ENCODE peak calls at places on chromosomes 12 and 14, in ten cellular contexts. G is sigmoid colon, W is H1, H is A549, C is heart left ventricle, F is testis, Q is K562, X is IMR-90, N is upper lobe of left lung, J is uterus. L is an unnamed sample.

GRCh38 chr12:101297661-101298060 is 17.8 kb downstream of the UTP20 start:
- DNase-seq in G (no peak), W (no peak), H (no peak), C (no peak), F (no peak), Q (no peak), X (peak; percentile 21), N (no peak), J (no peak), L (no peak)

GRCh38 chr12:97924122-97924521 is 461.5 kb downstream of the RMST start:
- DNase-seq in G (no peak), W (no peak), H (no peak), C (no peak), F (no peak), Q (no peak), X (no peak), N (no peak), J (no peak), L (no peak)

GRCh38 chr12:123614531-123614930 is 12.6 kb downstream of the DDX55 start:
- DNase-seq in G (no peak), W (no peak), H (no peak), C (no peak), F (no peak), Q (no peak), X (peak; percentile 32), N (no peak), J (peak; percentile 25), L (no peak)

GRCh38 chr14:56195727-56196126 is 77.5 kb downstream of the PELI2 start:
- DNase-seq in G (no peak), W (no peak), H (no peak), C (no peak), F (no peak), Q (no peak), X (peak; percentile 58), N (no peak), J (no peak), L (peak; percentile 39)

GRCh38 chr12:25056486-25057130 is 107.7 kb upstream of the BCAT1 start:
- DNase-seq in G (no peak), W (no peak), H (no peak), C (no peak), F (no peak), Q (no peak), X (no peak), N (no peak), J (no peak), L (no peak)

GRCh38 chr12:47798481-47798948 is 21.2 kb downstream of the HDAC7 start:
- DNase-seq in G (no peak), W (no peak), H (no peak), C (no peak), F (no peak), Q (no peak), X (no peak), N (no peak), J (no peak), L (no peak)

GRCh38 chr14:83905157-83905556 is 1624.8 kb upstream of the FLRT2 start:
- DNase-seq in G (no peak), W (no peak), H (no peak), C (no peak), F (no peak), Q (no peak), X (no peak), N (no peak), J (no peak), L (no peak)

GRCh38 chr14:22657861-22658260 is 13.7 kb upstream of the OR6J1 start:
- DNase-seq in G (no peak), W (no peak), H (no peak), C (no peak), F (no peak), Q (peak; percentile 27), X (peak; percentile 49), N (no peak), J (no peak), L (no peak)

GRCh38 chr14:69107407-69108003 is 45.4 kb downstream of the DCAF5 start:
- DNase-seq in G (no peak), W (no peak), H (peak; percentile 55), C (no peak), F (peak; percentile 48), Q (peak; percentile 34), X (peak; percentile 71), N (no peak), J (peak; percentile 56), L (no peak)

GRCh38 chr14:49581209-49581960 is 4.8 kb downstream of the RPS29 start:
- DNase-seq in G (no peak), W (no peak), H (no peak), C (no peak), F (no peak), Q (no peak), X (no peak), N (no peak), J (no peak), L (no peak)

GRCh38 chr14:49584058-49584457 is 2.1 kb downstream of the RPS29 start:
- DNase-seq in G (no peak), W (no peak), H (no peak), C (no peak), F (no peak), Q (no peak), X (no peak), N (no peak), J (no peak), L (no peak)

GRCh38 chr14:49581961-49582210 is 4.3 kb downstream of the RPS29 start:
- DNase-seq in G (no peak), W (no peak), H (no peak), C (no peak), F (no peak), Q (no peak), X (no peak), N (no peak), J (no peak), L (no peak)

GRCh38 chr14:49582211-49582977 is 3.8 kb downstream of the RPS29 start:
- DNase-seq in G (no peak), W (no peak), H (no peak), C (no peak), F (no peak), Q (no peak), X (no peak), N (no peak), J (no peak), L (no peak)

DNA sequence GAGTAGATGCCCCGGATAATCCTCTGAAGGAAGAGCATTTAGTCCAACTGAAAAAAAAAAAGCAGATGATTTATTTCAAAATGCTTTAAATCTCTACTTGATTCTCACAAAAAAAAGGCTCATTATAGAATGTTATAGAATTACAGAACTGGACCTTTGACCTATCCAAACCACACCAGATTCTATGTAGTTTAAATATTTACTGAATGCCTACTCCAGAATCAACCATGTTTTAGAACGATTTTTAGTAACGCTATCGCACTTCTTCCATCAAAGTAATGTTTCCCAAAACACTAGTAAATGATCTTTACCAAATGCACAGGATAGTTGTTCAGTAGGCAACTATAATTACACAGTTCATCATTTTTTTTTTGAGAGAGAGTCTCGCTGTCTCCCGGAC is 2.6 kb downstream of the RPS29 start:
- DNase-seq in G (no peak), W (no peak), H (no peak), C (no peak), F (no peak), Q (no peak), X (peak; percentile 38), N (no peak), J (no peak), L (no peak)
- TF ChIP-seq POLR2A in G (no peak), W (no peak), H (no peak), C (no peak), F (no peak), Q (no peak), X (no peak), N (no peak), J (no peak), L (no peak)

GRCh38 chr12:27779837-27780611 is at the start of the genes KLHL42 and MANSC4:
- DNase-seq in G (peak; percentile 89), W (no peak), H (peak; percentile 43), C (peak; percentile 87), F (peak; percentile 65), Q (peak; percentile 71), X (peak; percentile 73), N (peak; percentile 94), J (peak; percentile 70), L (peak; percentile 33)
- TF ChIP-seq POLR2A in G (peak; percentile 16), W (no peak), H (peak; percentile 55), C (no peak), F (no peak), Q (peak; percentile 56), X (no peak), N (no peak), J (peak; percentile 67), L (peak; percentile 57)

GRCh38 chr12:93742086-93742934 is 65.1 kb downstream of the CRADD start:
- DNase-seq in G (peak; percentile 82), W (peak; percentile 13), H (peak; percentile 71), C (peak; percentile 73), F (peak; percentile 83), Q (peak; percentile 93), X (peak; percentile 60), N (peak; percentile 94), J (peak; percentile 87), L (peak; percentile 70)
- TF ChIP-seq POLR2A in G (no peak), W (no peak), H (no peak), C (no peak), F (no peak), Q (peak; percentile 29), X (peak; percentile 21), N (peak; percentile 56), J (peak; percentile 48), L (no peak)

GRCh38 chr12:75568801-75569200 is 57.4 kb upstream of the KRR1 start:
- DNase-seq in G (no peak), W (no peak), H (no peak), C (no peak), F (no peak), Q (no peak), X (no peak), N (no peak), J (no peak), L (no peak)

GRCh38 chr12:75568387-75568786 is 57.0 kb upstream of the KRR1 start:
- DNase-seq in G (no peak), W (no peak), H (no peak), C (no peak), F (no peak), Q (no peak), X (peak; percentile 26), N (no peak), J (no peak), L (no peak)

GRCh38 chr12:75571204-75571603 is 59.8 kb upstream of the KRR1 start:
- DNase-seq in G (no peak), W (no peak), H (no peak), C (no peak), F (no peak), Q (no peak), X (no peak), N (no peak), J (no peak), L (no peak)

GRCh38 chr12:75565795-75566194 is 54.4 kb upstream of the KRR1 start:
- DNase-seq in G (no peak), W (no peak), H (no peak), C (no peak), F (no peak), Q (no peak), X (no peak), N (no peak), J (no peak), L (no peak)

GRCh38 chr12:75571651-75572050 is 60.2 kb upstream of the KRR1 start:
- DNase-seq in G (no peak), W (no peak), H (no peak), C (no peak), F (no peak), Q (no peak), X (no peak), N (no peak), J (no peak), L (no peak)
- TF ChIP-seq POLR2A in G (no peak), W (no peak), H (no peak), C (no peak), F (no peak), Q (no peak), X (no peak), N (no peak), J (no peak), L (no peak)